ENCODE peak calls at places on chromosomes 16 and 17, in four cellular contexts. B is GM04504, P is sciatic nerve, H is COLO829. W is an unnamed sample.

GRCh38 chr16:12228607-12229499 is 252.3 kb downstream of the SNX29 start:
- DNase-seq in P (peak), B (peak), H (peak), W (peak)

GRCh38 chr16:88785106-88785924 is at the start of gene PIEZO1:
- DNase-seq in H (no peak), B (no peak), P (peak), W (peak)

GRCh38 chr17:79874329-79874981 is 35.2 kb upstream of the CBX4 start:
- DNase-seq in P (no peak), H (peak), B (no peak), W (peak)

GRCh38 chr17:81228420-81228819 is 5.7 kb upstream of the CEP131 start:
- DNase-seq in H (no peak), P (no peak), B (no peak), W (no peak)

GRCh38 chr17:32310927-32311568 is 30.9 kb downstream of the C17orf75 start:
- DNase-seq in H (no peak), P (no peak), B (no peak), W (no peak)

GRCh38 chr16:85657996-85658395 is 30.8 kb downstream of the GINS2 start:
- DNase-seq in P (no peak), B (no peak), H (no peak), W (no peak)

GRCh38 chr17:77476920-77477805 is 336.4 kb downstream of the SEC14L1 start:
- DNase-seq in P (peak), H (no peak), B (peak), W (no peak)

GRCh38 chr17:82629748-82630147 is 18.5 kb downstream of the WDR45B start:
- DNase-seq in H (no peak), B (no peak), P (no peak), W (no peak)

GRCh38 chr16:55821210-55821609 is 11.7 kb downstream of the CES1 start:
- DNase-seq in H (no peak), B (no peak), P (no peak), W (no peak)

GRCh38 chr17:79633937-79634813 is 23.3 kb upstream of the RBFOX3 start:
- DNase-seq in B (no peak), H (no peak), P (peak), W (no peak)

GRCh38 chr16:86512301-86512859 is 2.1 kb downstream of the FOXF1 start:
- DNase-seq in H (no peak), B (no peak), P (no peak), W (no peak)

GRCh38 chr17:79188048-79188447 is 113.4 kb downstream of the ENGASE start:
- DNase-seq in B (no peak), H (peak), P (no peak), W (peak)

GRCh38 chr17:3959295-3959899 is 4.8 kb downstream of the ATP2A3 start:
- DNase-seq in B (no peak), H (no peak), P (no peak), W (no peak)

GRCh38 chr16:83835972-83836566 is 28.3 kb downstream of the HSBP1 start:
- DNase-seq in H (peak), B (no peak), P (no peak), W (peak)

GRCh38 chr17:35433075-35433894 is 985 bp upstream of the SLFN12 start:
- DNase-seq in P (peak), B (peak), H (peak), W (peak)

GRCh38 chr17:32141690-32142037 is 638 bp upstream of the RHOT1 start:
- DNase-seq in P (no peak), B (no peak), H (no peak), W (peak)

GRCh38 chr17:16583781-16584180 is 14.8 kb upstream of the ZNF287 start:
- DNase-seq in B (no peak), H (no peak), P (no peak), W (no peak)

GRCh38 chr17:22570144-22570845 is 878.0 kb downstream of the KCNJ18 start:
- DNase-seq in H (no peak), B (no peak), P (no peak), W (no peak)

W was measured in SK-MEL-5.